ENCODE peak calls at places on chromosomes 1 and 21, in ten cellular contexts. One of them, this sample, is unnamed.
A peak's percentile ranks its signal among the peaks of the same experiment; 100 is the strongest.

GRCh38 chr1:40014812-40015594 is 25.5 kb upstream of the CAP1 start:
- DNase-seq in HFF-Myc: peak; percentile 47
- DNase-seq in pancreas: no peak
- DNase-seq in vagina: no peak
- DNase-seq in cardiac muscle cell: peak; percentile 71
- DNase-seq in psoas muscle: no peak
- DNase-seq in fibroblast of villous mesenchyme: peak; percentile 59
- DNase-seq in GM10248: no peak
- DNase-seq in MCF 10A: peak; percentile 76
- DNase-seq in fibroblast of lung: peak; percentile 78
- DNase-seq in this sample: no peak

GRCh38 chr21:17738171-17738953 is 80.8 kb downstream of the C21orf91 start:
- DNase-seq in cardiac muscle cell: no peak
- DNase-seq in vagina: no peak
- DNase-seq in MCF 10A: no peak
- DNase-seq in psoas muscle: no peak
- DNase-seq in fibroblast of villous mesenchyme: no peak
- DNase-seq in GM10248: no peak
- DNase-seq in fibroblast of lung: no peak
- DNase-seq in pancreas: peak; percentile 9
- DNase-seq in HFF-Myc: no peak
- DNase-seq in this sample: no peak

GRCh38 chr1:65904681-65905083 is 112.0 kb downstream of the PDE4B start:
- DNase-seq in pancreas: no peak
- DNase-seq in cardiac muscle cell: peak; percentile 16
- DNase-seq in psoas muscle: no peak
- DNase-seq in HFF-Myc: no peak
- DNase-seq in fibroblast of villous mesenchyme: peak; percentile 13
- DNase-seq in fibroblast of lung: no peak
- DNase-seq in MCF 10A: no peak
- DNase-seq in vagina: no peak
- DNase-seq in GM10248: no peak
- DNase-seq in this sample: no peak

GRCh38 chr21:27519357-27519756 is 552.5 kb upstream of the ADAMTS5 start:
- DNase-seq in fibroblast of lung: peak; percentile 91
- DNase-seq in HFF-Myc: peak; percentile 42
- DNase-seq in fibroblast of villous mesenchyme: peak; percentile 90
- DNase-seq in cardiac muscle cell: peak; percentile 72
- DNase-seq in GM10248: no peak
- DNase-seq in psoas muscle: no peak
- DNase-seq in vagina: no peak
- DNase-seq in pancreas: no peak
- DNase-seq in MCF 10A: no peak
- DNase-seq in this sample: no peak

GRCh38 chr1:92079441-92079840 is 704 bp upstream of the BTBD8 start:
- DNase-seq in cardiac muscle cell: no peak
- DNase-seq in pancreas: no peak
- DNase-seq in HFF-Myc: no peak
- DNase-seq in vagina: no peak
- DNase-seq in fibroblast of lung: no peak
- DNase-seq in fibroblast of villous mesenchyme: no peak
- DNase-seq in psoas muscle: no peak
- DNase-seq in GM10248: no peak
- DNase-seq in MCF 10A: no peak
- DNase-seq in this sample: no peak

GRCh38 chr1:76443217-76443616 is 368.7 kb downstream of the ST6GALNAC3 start:
- DNase-seq in psoas muscle: no peak
- DNase-seq in MCF 10A: no peak
- DNase-seq in cardiac muscle cell: no peak
- DNase-seq in GM10248: no peak
- DNase-seq in pancreas: no peak
- DNase-seq in HFF-Myc: no peak
- DNase-seq in vagina: no peak
- DNase-seq in fibroblast of lung: no peak
- DNase-seq in fibroblast of villous mesenchyme: no peak
- DNase-seq in this sample: no peak

GRCh38 chr1:42730988-42731387 is 9.0 kb downstream of the CLDN19 start:
- DNase-seq in HFF-Myc: no peak
- DNase-seq in MCF 10A: peak; percentile 62
- DNase-seq in vagina: no peak
- DNase-seq in psoas muscle: no peak
- DNase-seq in cardiac muscle cell: no peak
- DNase-seq in fibroblast of villous mesenchyme: no peak
- DNase-seq in fibroblast of lung: no peak
- DNase-seq in pancreas: no peak
- DNase-seq in GM10248: no peak
- DNase-seq in this sample: no peak

GRCh38 chr21:41777934-41778815 is 11.3 kb upstream of the RIPK4 start:
- DNase-seq in fibroblast of lung: peak; percentile 78
- DNase-seq in pancreas: peak; percentile 85
- DNase-seq in cardiac muscle cell: peak; percentile 94
- DNase-seq in GM10248: no peak
- DNase-seq in fibroblast of villous mesenchyme: peak; percentile 82
- DNase-seq in vagina: no peak
- DNase-seq in HFF-Myc: peak; percentile 65
- DNase-seq in MCF 10A: peak; percentile 94
- DNase-seq in psoas muscle: peak; percentile 80
- DNase-seq in this sample: no peak

GRCh38 chr1:226636847-226637096 is 88.2 kb downstream of the STUM start:
- DNase-seq in cardiac muscle cell: no peak
- DNase-seq in psoas muscle: no peak
- DNase-seq in pancreas: no peak
- DNase-seq in vagina: no peak
- DNase-seq in GM10248: no peak
- DNase-seq in fibroblast of villous mesenchyme: no peak
- DNase-seq in HFF-Myc: no peak
- DNase-seq in MCF 10A: no peak
- DNase-seq in fibroblast of lung: no peak
- DNase-seq in this sample: no peak

GRCh38 chr1:226635456-226635941 is 86.9 kb downstream of the STUM start:
- DNase-seq in HFF-Myc: no peak
- DNase-seq in GM10248: no peak
- DNase-seq in cardiac muscle cell: no peak
- DNase-seq in pancreas: no peak
- DNase-seq in MCF 10A: peak; percentile 86
- DNase-seq in psoas muscle: peak; percentile 46
- DNase-seq in vagina: no peak
- DNase-seq in fibroblast of villous mesenchyme: no peak
- DNase-seq in fibroblast of lung: no peak
- DNase-seq in this sample: no peak

GRCh38 chr1:226638001-226638601 is 89.5 kb downstream of the STUM start:
- DNase-seq in vagina: no peak
- DNase-seq in MCF 10A: no peak
- DNase-seq in cardiac muscle cell: no peak
- DNase-seq in pancreas: no peak
- DNase-seq in HFF-Myc: no peak
- DNase-seq in fibroblast of lung: no peak
- DNase-seq in fibroblast of villous mesenchyme: no peak
- DNase-seq in psoas muscle: peak; percentile 57
- DNase-seq in GM10248: no peak
- DNase-seq in this sample: no peak

GRCh38 chr1:226638608-226639007 is 90.0 kb downstream of the STUM start:
- DNase-seq in GM10248: no peak
- DNase-seq in psoas muscle: peak; percentile 52
- DNase-seq in pancreas: no peak
- DNase-seq in fibroblast of lung: no peak
- DNase-seq in fibroblast of villous mesenchyme: no peak
- DNase-seq in HFF-Myc: no peak
- DNase-seq in MCF 10A: no peak
- DNase-seq in cardiac muscle cell: no peak
- DNase-seq in vagina: no peak
- DNase-seq in this sample: no peak

DNA sequence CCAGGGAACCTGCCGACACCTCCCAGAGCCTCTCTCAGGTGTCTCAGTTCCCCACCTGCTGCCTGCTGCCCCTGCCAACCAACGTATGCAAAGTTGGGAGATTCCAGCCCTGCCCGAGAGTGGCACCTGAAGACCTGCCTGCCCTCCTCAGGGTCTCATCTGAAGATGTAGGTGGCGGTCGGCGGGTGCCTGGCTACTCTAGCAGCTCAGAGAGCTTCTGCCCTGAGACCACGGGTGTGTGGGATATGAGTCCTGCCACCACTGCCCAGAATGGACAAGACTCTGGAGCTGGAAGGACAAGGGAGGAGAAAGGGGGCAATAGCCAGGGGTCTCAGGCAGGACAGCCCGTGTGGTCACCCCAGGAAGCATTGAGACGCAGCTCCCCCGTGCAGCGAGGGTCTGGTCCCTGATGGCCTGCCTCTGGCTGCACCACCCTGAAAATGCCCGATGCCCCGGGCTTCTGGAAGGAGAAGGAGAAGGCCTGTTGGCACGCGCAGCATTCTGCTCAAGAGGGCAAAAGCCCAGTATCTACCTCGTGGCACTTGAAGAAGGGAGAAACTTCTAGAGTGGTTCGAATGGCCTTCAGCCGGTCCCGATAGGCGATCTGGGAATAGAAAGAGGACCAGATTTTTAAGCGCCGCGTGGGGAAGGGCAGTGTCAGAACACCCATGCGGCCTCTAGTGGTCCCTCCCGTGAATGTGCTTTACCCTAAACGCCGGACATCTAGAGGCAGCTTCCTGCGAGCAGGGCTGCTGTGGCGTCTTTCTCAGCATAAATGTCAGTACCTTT is 88.8 kb downstream of the STUM start:
- DNase-seq in fibroblast of villous mesenchyme: peak; percentile 42
- DNase-seq in psoas muscle: peak; percentile 76
- DNase-seq in GM10248: no peak
- DNase-seq in MCF 10A: no peak
- DNase-seq in pancreas: no peak
- DNase-seq in HFF-Myc: no peak
- DNase-seq in fibroblast of lung: peak; percentile 51
- DNase-seq in vagina: no peak
- DNase-seq in cardiac muscle cell: peak; percentile 63
- DNase-seq in this sample: no peak
- TF ChIP-seq CTCF in fibroblast of villous mesenchyme: peak; percentile 59
- TF ChIP-seq CTCF in psoas muscle: peak; percentile 52
- TF ChIP-seq CTCF in GM10248: no peak
- TF ChIP-seq CTCF in MCF 10A: no peak
- TF ChIP-seq CTCF in pancreas: no peak
- TF ChIP-seq CTCF in HFF-Myc: peak; percentile 60
- TF ChIP-seq CTCF in fibroblast of lung: peak; percentile 64
- TF ChIP-seq CTCF in vagina: peak; percentile 25
- TF ChIP-seq CTCF in cardiac muscle cell: peak; percentile 69
- TF ChIP-seq CTCF in this sample: no peak

GRCh38 chr1:110212165-110213142 is 2.3 kb downstream of the KCNC4 start:
- DNase-seq in pancreas: no peak
- DNase-seq in fibroblast of villous mesenchyme: no peak
- DNase-seq in cardiac muscle cell: peak; percentile 38
- DNase-seq in vagina: no peak
- DNase-seq in MCF 10A: no peak
- DNase-seq in psoas muscle: no peak
- DNase-seq in GM10248: no peak
- DNase-seq in fibroblast of lung: no peak
- DNase-seq in HFF-Myc: no peak
- DNase-seq in this sample: no peak
- TF ChIP-seq CTCF in pancreas: no peak
- TF ChIP-seq CTCF in fibroblast of villous mesenchyme: no peak
- TF ChIP-seq CTCF in cardiac muscle cell: no peak
- TF ChIP-seq CTCF in vagina: no peak
- TF ChIP-seq CTCF in MCF 10A: no peak
- TF ChIP-seq CTCF in psoas muscle: no peak
- TF ChIP-seq CTCF in GM10248: no peak
- TF ChIP-seq CTCF in fibroblast of lung: no peak
- TF ChIP-seq CTCF in HFF-Myc: no peak
- TF ChIP-seq CTCF in this sample: no peak

GRCh38 chr1:29934255-29934654 is 697.9 kb downstream of the PTPRU start:
- DNase-seq in psoas muscle: no peak
- DNase-seq in fibroblast of villous mesenchyme: no peak
- DNase-seq in GM10248: no peak
- DNase-seq in cardiac muscle cell: no peak
- DNase-seq in MCF 10A: no peak
- DNase-seq in fibroblast of lung: no peak
- DNase-seq in vagina: no peak
- DNase-seq in HFF-Myc: no peak
- DNase-seq in pancreas: no peak
- DNase-seq in this sample: no peak
- TF ChIP-seq CTCF in psoas muscle: no peak
- TF ChIP-seq CTCF in fibroblast of villous mesenchyme: no peak
- TF ChIP-seq CTCF in GM10248: no peak
- TF ChIP-seq CTCF in cardiac muscle cell: no peak
- TF ChIP-seq CTCF in MCF 10A: no peak
- TF ChIP-seq CTCF in fibroblast of lung: no peak
- TF ChIP-seq CTCF in vagina: no peak
- TF ChIP-seq CTCF in HFF-Myc: no peak
- TF ChIP-seq CTCF in pancreas: no peak
- TF ChIP-seq CTCF in this sample: no peak

GRCh38 chr1:1551524-1552262 is 11.3 kb upstream of the TMEM240 start:
- DNase-seq in MCF 10A: no peak
- DNase-seq in vagina: no peak
- DNase-seq in cardiac muscle cell: no peak
- DNase-seq in fibroblast of lung: no peak
- DNase-seq in pancreas: peak; percentile 42
- DNase-seq in GM10248: no peak
- DNase-seq in psoas muscle: no peak
- DNase-seq in HFF-Myc: no peak
- DNase-seq in fibroblast of villous mesenchyme: no peak
- DNase-seq in this sample: no peak

GRCh38 chr1:1548591-1548990 is 8.2 kb upstream of the TMEM240 start:
- DNase-seq in HFF-Myc: no peak
- DNase-seq in vagina: no peak
- DNase-seq in psoas muscle: no peak
- DNase-seq in pancreas: no peak
- DNase-seq in GM10248: no peak
- DNase-seq in fibroblast of lung: no peak
- DNase-seq in cardiac muscle cell: no peak
- DNase-seq in MCF 10A: no peak
- DNase-seq in fibroblast of villous mesenchyme: no peak
- DNase-seq in this sample: no peak

GRCh38 chr1:1552263-1552639 is 11.8 kb upstream of the TMEM240 start:
- DNase-seq in vagina: no peak
- DNase-seq in fibroblast of lung: no peak
- DNase-seq in fibroblast of villous mesenchyme: no peak
- DNase-seq in cardiac muscle cell: no peak
- DNase-seq in HFF-Myc: no peak
- DNase-seq in GM10248: no peak
- DNase-seq in psoas muscle: no peak
- DNase-seq in MCF 10A: no peak
- DNase-seq in pancreas: no peak
- DNase-seq in this sample: no peak

GRCh38 chr1:1550087-1550486 is 9.7 kb upstream of the TMEM240 start:
- DNase-seq in vagina: no peak
- DNase-seq in GM10248: no peak
- DNase-seq in pancreas: no peak
- DNase-seq in MCF 10A: no peak
- DNase-seq in cardiac muscle cell: no peak
- DNase-seq in psoas muscle: no peak
- DNase-seq in fibroblast of villous mesenchyme: no peak
- DNase-seq in HFF-Myc: no peak
- DNase-seq in fibroblast of lung: no peak
- DNase-seq in this sample: no peak

GRCh38 chr1:1550591-1551432 is 10.4 kb upstream of the TMEM240 start:
- DNase-seq in HFF-Myc: no peak
- DNase-seq in fibroblast of lung: peak; percentile 69
- DNase-seq in GM10248: no peak
- DNase-seq in vagina: no peak
- DNase-seq in psoas muscle: peak; percentile 80
- DNase-seq in cardiac muscle cell: peak; percentile 40
- DNase-seq in fibroblast of villous mesenchyme: peak; percentile 59
- DNase-seq in pancreas: no peak
- DNase-seq in MCF 10A: no peak
- DNase-seq in this sample: no peak
- TF ChIP-seq CTCF in HFF-Myc: peak; percentile 40
- TF ChIP-seq CTCF in fibroblast of lung: peak; percentile 63
- TF ChIP-seq CTCF in GM10248: no peak
- TF ChIP-seq CTCF in vagina: no peak
- TF ChIP-seq CTCF in psoas muscle: peak; percentile 40
- TF ChIP-seq CTCF in cardiac muscle cell: peak; percentile 41
- TF ChIP-seq CTCF in fibroblast of villous mesenchyme: peak; percentile 57
- TF ChIP-seq CTCF in pancreas: peak; percentile 28
- TF ChIP-seq CTCF in MCF 10A: peak; percentile 19
- TF ChIP-seq CTCF in this sample: peak; percentile 3